ENCODE peak calls at places on chromosomes 11 and 22, in ten cellular contexts. W, T, U, E, I, N, K, L, S and F are unnamed samples.
A peak's percentile ranks its signal among the peaks of the same experiment; 100 is the strongest.

GRCh38 chr22:37762389-37762836 is 45.3 kb upstream of the GCAT start:
- DNase-seq in W (no peak), T (no peak), U (no peak), E (no peak), I (no peak), N (no peak), K (no peak), L (no peak), S (no peak), F (no peak)

GRCh38 chr11:5380740-5381342 is 2.8 kb upstream of the OR51M1 start:
- DNase-seq in W (peak; percentile 79), T (peak; percentile 56), U (peak; percentile 15), E (no peak), I (peak; percentile 15), N (peak; percentile 9), K (peak; percentile 67), L (peak; percentile 63), S (peak; percentile 71), F (no peak)

GRCh38 chr11:3224730-3225098 is 6.1 kb upstream of the MRGPRG start:
- DNase-seq in W (no peak), T (no peak), U (no peak), E (peak; percentile 76), I (no peak), N (no peak), K (no peak), L (no peak), S (no peak), F (no peak)

GRCh38 chr11:70128435-70128906 is 50.4 kb downstream of the ANO1 start:
- DNase-seq in W (no peak), T (peak; percentile 25), U (no peak), E (no peak), I (no peak), N (peak; percentile 40), K (peak; percentile 88), L (peak; percentile 78), S (peak; percentile 61), F (no peak)

GRCh38 chr11:723120-723883 is 17.3 kb downstream of the EPS8L2 start:
- DNase-seq in W (peak; percentile 66), T (peak; percentile 62), U (no peak), E (no peak), I (no peak), N (no peak), K (no peak), L (peak; percentile 67), S (peak; percentile 63), F (no peak)

GRCh38 chr22:49211176-49211575 is 616.5 kb downstream of the BRD1 start:
- DNase-seq in W (no peak), T (no peak), U (no peak), E (peak; percentile 63), I (no peak), N (no peak), K (peak; percentile 24), L (no peak), S (no peak), F (no peak)

GRCh38 chr11:73598719-73599379 is 937 bp upstream of the FAM168A start:
- DNase-seq in W (no peak), T (no peak), U (no peak), E (no peak), I (no peak), N (no peak), K (no peak), L (no peak), S (no peak), F (no peak)

GRCh38 chr22:36741204-36741793 is 34.6 kb downstream of the IFT27 start:
- DNase-seq in W (no peak), T (no peak), U (no peak), E (no peak), I (no peak), N (no peak), K (peak; percentile 11), L (peak; percentile 36), S (no peak), F (no peak)

GRCh38 chr11:47415949-47416472 is 7.6 kb downstream of the SLC39A13 start:
- DNase-seq in W (peak; percentile 86), T (peak; percentile 79), U (peak; percentile 89), E (no peak), I (no peak), N (peak; percentile 74), K (peak; percentile 96), L (peak; percentile 37), S (peak; percentile 94), F (peak; percentile 86)

GRCh38 chr11:67562951-67563350 is 20.7 kb upstream of the GSTP1 start:
- DNase-seq in W (no peak), T (no peak), U (no peak), E (no peak), I (no peak), N (no peak), K (no peak), L (no peak), S (no peak), F (no peak)

GRCh38 chr11:102620858-102621561 is 4.1 kb downstream of the MMP20 start:
- DNase-seq in W (no peak), T (no peak), U (no peak), E (no peak), I (no peak), N (no peak), K (peak; percentile 68), L (no peak), S (peak; percentile 74), F (no peak)

GRCh38 chr22:36659762-36660509 is 43.6 kb downstream of the CACNG2 start:
- DNase-seq in W (peak; percentile 77), T (peak; percentile 93), U (peak; percentile 72), E (peak; percentile 84), I (peak; percentile 57), N (peak; percentile 90), K (peak; percentile 96), L (peak; percentile 92), S (peak; percentile 92), F (peak; percentile 72)

DNA sequence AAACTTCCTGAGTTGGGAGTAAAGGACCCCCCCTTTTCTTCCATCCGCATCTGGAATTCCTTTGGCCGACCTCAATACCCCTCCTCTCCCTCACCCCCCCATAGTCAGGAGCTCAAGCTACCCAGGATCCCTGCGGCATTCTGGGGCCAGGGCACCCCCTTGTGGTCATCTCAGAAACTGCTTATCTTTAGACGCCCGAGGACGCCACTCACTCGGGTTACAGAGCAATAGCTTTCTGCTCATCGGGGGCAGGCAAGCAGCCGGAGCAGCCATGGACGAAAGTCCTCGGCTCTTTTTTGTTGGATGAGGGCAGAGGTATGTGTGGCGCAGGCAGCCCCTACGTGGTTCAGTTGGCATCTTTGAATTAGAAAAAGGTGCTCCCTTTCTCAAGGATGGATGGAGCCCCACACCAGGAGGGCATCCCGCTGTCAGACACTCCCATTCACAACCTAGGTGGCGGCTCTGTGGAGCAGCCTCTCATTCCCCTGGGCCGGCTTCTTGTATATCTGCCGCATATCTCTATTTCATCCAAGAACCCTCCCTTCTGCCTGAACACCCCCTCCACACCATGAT is 2.3 kb downstream of the C1QTNF5 start:
- DNase-seq in W (peak; percentile 91), T (peak; percentile 75), U (peak; percentile 82), E (peak; percentile 88), I (no peak), N (peak; percentile 50), K (peak; percentile 87), L (peak; percentile 63), S (peak; percentile 79), F (no peak)
- TF ChIP-seq CTCF in W (peak; percentile 83), T (peak; percentile 70), U (peak; percentile 83), E (peak; percentile 70), I (peak; percentile 29), N (peak; percentile 70), K (peak; percentile 91), L (peak; percentile 57), S (peak; percentile 85), F (peak; percentile 82)

DNA sequence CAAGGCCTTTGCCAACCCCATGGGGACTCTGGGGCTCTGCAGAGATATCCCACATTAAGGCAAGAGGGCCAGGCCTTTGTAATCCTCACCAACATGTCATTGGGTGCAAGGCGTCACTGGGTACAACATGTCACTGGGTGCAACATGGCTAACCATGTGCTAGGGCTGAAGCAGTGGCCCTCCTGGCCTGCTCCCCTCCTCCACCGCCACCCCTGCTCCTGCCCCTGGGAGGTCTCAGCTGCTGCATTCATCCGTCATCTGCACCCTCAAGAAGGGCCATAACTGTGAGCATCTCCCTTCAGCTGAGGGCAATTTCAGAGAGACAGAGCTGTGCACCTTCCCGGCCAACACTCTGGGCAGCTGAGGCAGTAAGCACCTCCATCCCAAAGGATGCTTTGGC is 16.7 kb upstream of the OAF start:
- DNase-seq in W (no peak), T (no peak), U (no peak), E (peak; percentile 32), I (no peak), N (no peak), K (no peak), L (no peak), S (no peak), F (no peak)
- H3K4me3 ChIP-seq in W (no peak overlapping the region), T (no peak overlapping the region), U (no peak overlapping the region), E (no peak overlapping the region), I (no peak overlapping the region), N (no peak overlapping the region), K (no peak overlapping the region), L (no peak overlapping the region), S (no peak overlapping the region), F (no peak overlapping the region)

GRCh38 chr11:118263694-118264567 is at the start of gene MPZL2:
- DNase-seq in W (peak; percentile 83), T (peak; percentile 85), U (peak; percentile 31), E (peak; percentile 77), I (no peak), N (peak; percentile 90), K (no peak), L (no peak), S (no peak), F (no peak)
- TF ChIP-seq CTCF in W (peak; percentile 13), T (peak; percentile 15), U (no peak), E (no peak), I (no peak), N (peak; percentile 10), K (no peak), L (no peak), S (no peak), F (no peak)

DNA sequence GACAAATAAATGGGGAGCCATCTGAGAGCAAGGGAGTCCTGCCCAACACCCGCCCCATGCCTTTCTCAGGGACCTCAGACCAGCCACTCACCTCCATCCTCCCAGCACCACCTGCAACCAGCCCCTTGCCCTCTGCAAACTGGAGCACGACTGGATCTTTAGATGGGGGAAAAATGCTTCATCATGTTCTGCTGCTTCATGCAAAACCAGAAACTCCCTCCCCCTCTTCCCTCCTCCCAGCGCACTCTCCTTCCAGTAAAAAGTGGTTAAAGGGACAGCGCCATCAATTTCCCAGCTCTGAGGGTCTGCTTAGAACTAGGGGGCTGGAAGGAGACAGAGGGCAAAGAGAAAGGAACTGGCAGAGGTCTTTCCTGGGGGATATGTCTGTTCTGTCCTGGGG is 2.1 kb upstream of the NEFH start:
- DNase-seq in W (no peak), T (no peak), U (no peak), E (no peak), I (no peak), N (no peak), K (no peak), L (peak; percentile 32), S (no peak), F (no peak)
- H3K4me3 ChIP-seq in W (no peak overlapping the region), T (no peak overlapping the region), U (no peak overlapping the region), E (no peak overlapping the region), I (no peak overlapping the region), N (no peak overlapping the region), K (no peak overlapping the region), L (peak overlapping the region; percentile 1), S (no peak overlapping the region), F (no peak overlapping the region)